ENCODE peak calls at places on chromosome 21, in nine cellular contexts. P is A549, W is PC-9, T is IMR-90, S is H9, Q is adrenal gland, M is prostate gland, I is hepatocyte, B is heart right ventricle. N is an unnamed sample.

GRCh38 chr21:44856131-44856530 is 17.4 kb downstream of the PTTG1IP start:
- DNase-seq in P (no peak), W (no peak), T (no peak), S (no peak), Q (no peak), M (no peak), I (no peak), B (no peak), N (peak; percentile 63)

GRCh38 chr21:40847956-40848355 is 998 bp upstream of the DSCAM start:
- DNase-seq in P (no peak), W (no peak), T (no peak), S (no peak), Q (no peak), M (no peak), I (no peak), B (no peak), N (no peak)

GRCh38 chr21:45057886-45058285 is 16.5 kb upstream of the ADARB1 start:
- DNase-seq in P (no peak), W (no peak), T (no peak), S (no peak), Q (no peak), M (no peak), I (no peak), B (no peak), N (no peak)

GRCh38 chr21:42149656-42150457 is 69.1 kb upstream of the ABCG1 start:
- DNase-seq in P (no peak), W (no peak), T (no peak), S (peak; percentile 23), Q (peak; percentile 9), M (no peak), I (no peak), B (no peak), N (peak; percentile 49)

GRCh38 chr21:44637018-44637850 is at the start of gene KRTAP10-10:
- DNase-seq in P (no peak), W (no peak), T (no peak), S (peak; percentile 28), Q (no peak), M (no peak), I (no peak), B (no peak), N (peak; percentile 74)

GRCh38 chr21:40531016-40531415 is 315.9 kb downstream of the DSCAM start:
- DNase-seq in P (no peak), W (no peak), T (no peak), S (no peak), Q (no peak), M (no peak), I (no peak), B (no peak), N (no peak)

GRCh38 chr21:22120616-22121266 is 1122.5 kb downstream of the NCAM2 start:
- DNase-seq in P (no peak), W (no peak), T (no peak), S (peak; percentile 49), Q (no peak), M (no peak), I (peak; percentile 9), B (no peak), N (no peak)

GRCh38 chr21:28018741-28019669 is 973.7 kb downstream of the LTN1 start:
- DNase-seq in P (no peak), W (no peak), T (peak; percentile 5), S (peak; percentile 55), Q (peak; percentile 20), M (no peak), I (peak; percentile 12), B (no peak), N (no peak)

GRCh38 chr21:46559291-46559983 is 45.4 kb downstream of the S100B start:
- DNase-seq in P (no peak), W (no peak), T (no peak), S (no peak), Q (peak; percentile 23), M (no peak), I (no peak), B (no peak), N (no peak)

GRCh38 chr21:45767071-45768006 is 123.8 kb downstream of the PCBP3 start:
- DNase-seq in P (no peak), W (no peak), T (peak; percentile 51), S (no peak), Q (no peak), M (no peak), I (no peak), B (no peak), N (no peak)

GRCh38 chr21:45530423-45531113 is 11.7 kb downstream of the SLC19A1 start:
- DNase-seq in P (no peak), W (no peak), T (no peak), S (no peak), Q (peak; percentile 18), M (no peak), I (no peak), B (no peak), N (peak; percentile 68)

GRCh38 chr21:42060166-42060565 is 11.0 kb upstream of the UMODL1 start:
- DNase-seq in P (no peak), W (no peak), T (no peak), S (no peak), Q (no peak), M (no peak), I (no peak), B (no peak), N (peak; percentile 71)

DNA sequence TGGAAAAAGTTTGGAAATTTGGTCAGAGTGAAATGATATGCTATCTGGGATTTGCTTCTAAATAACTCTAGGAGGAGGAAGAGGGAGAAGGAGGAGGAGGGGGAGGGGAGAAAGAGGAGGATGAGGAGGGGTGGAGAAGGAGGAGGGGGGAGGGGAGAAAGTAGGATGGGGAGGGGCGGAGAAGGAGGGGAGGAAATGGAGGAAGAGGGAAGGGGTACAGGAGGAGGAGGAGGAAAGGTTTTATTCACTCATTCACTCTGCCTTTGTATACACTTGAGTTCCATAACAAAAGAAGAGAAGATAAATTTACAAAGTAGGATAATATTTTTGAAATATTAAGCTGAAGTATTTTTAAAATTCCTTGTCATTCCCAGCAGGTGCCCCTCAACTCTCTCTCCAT is 6.3 kb upstream of the VPS26C start:
- DNase-seq in P (no peak), W (no peak), T (no peak), S (no peak), Q (no peak), M (no peak), I (no peak), B (no peak), N (no peak)
- H3K4me1 ChIP-seq in P (peaks cover 3% of the 10 kb centered on the region), W (peaks cover 18% of the 10 kb centered on the region), T (peaks cover 2% of the 10 kb centered on the region), S (no peaks in the 10 kb centered on the region), Q (no peaks in the 10 kb centered on the region), M (no peaks in the 10 kb centered on the region), I (peaks cover 4% of the 10 kb centered on the region), B (peaks cover 4% of the 10 kb centered on the region), N (no peaks in the 10 kb centered on the region)

GRCh38 chr21:29297483-29298347 is 1.0 kb upstream of the BACH1 start:
- DNase-seq in P (no peak), W (no peak), T (no peak), S (no peak), Q (no peak), M (peak; percentile 23), I (no peak), B (no peak), N (no peak)

GRCh38 chr21:29300547-29301138 is 1.9 kb downstream of the BACH1 start:
- DNase-seq in P (no peak), W (no peak), T (peak; percentile 56), S (no peak), Q (no peak), M (no peak), I (no peak), B (no peak), N (no peak)

GRCh38 chr21:29299906-29300546 is 1.3 kb downstream of the BACH1 start:
- DNase-seq in P (peak; percentile 13), W (peak; percentile 90), T (peak; percentile 97), S (peak; percentile 36), Q (peak; percentile 49), M (peak; percentile 29), I (peak; percentile 82), B (peak; percentile 29), N (no peak)

GRCh38 chr21:29298348-29299045 is at the start of gene BACH1:
- DNase-seq in P (peak; percentile 49), W (peak; percentile 65), T (peak; percentile 91), S (peak; percentile 91), Q (peak; percentile 90), M (peak; percentile 86), I (peak; percentile 98), B (peak; percentile 87), N (peak; percentile 97)

GRCh38 chr21:29299046-29299905 is 554 bp downstream of the BACH1 start:
- DNase-seq in P (peak; percentile 17), W (no peak), T (peak; percentile 65), S (no peak), Q (peak; percentile 59), M (peak; percentile 31), I (peak; percentile 90), B (peak; percentile 61), N (peak; percentile 89)
- H3K4me1 ChIP-seq in P (peaks cover 38% of the 10 kb centered on the region), W (peaks cover 35% of the 10 kb centered on the region), T (peaks cover 5% of the 10 kb centered on the region), S (no peaks in the 10 kb centered on the region), Q (peaks cover 53% of the 10 kb centered on the region), M (no peaks in the 10 kb centered on the region), I (peaks cover 36% of the 10 kb centered on the region), B (peaks cover 36% of the 10 kb centered on the region), N (peaks cover 18% of the 10 kb centered on the region)

GRCh38 chr21:26169061-26169610 is 1.4 kb downstream of the APP start:
- DNase-seq in P (peak; percentile 43), W (no peak), T (peak; percentile 71), S (peak; percentile 39), Q (peak; percentile 59), M (peak; percentile 53), I (peak; percentile 79), B (peak; percentile 41), N (peak; percentile 80)
- H3K4me1 ChIP-seq in P (peaks cover 45% of the 10 kb centered on the region), W (peaks cover 36% of the 10 kb centered on the region), T (peaks cover 10% of the 10 kb centered on the region), S (peaks cover 11% of the 10 kb centered on the region), Q (peaks cover 54% of the 10 kb centered on the region), M (peaks cover 15% of the 10 kb centered on the region), I (peaks cover 30% of the 10 kb centered on the region), B (peaks cover 40% of the 10 kb centered on the region), N (peaks cover 10% of the 10 kb centered on the region)

DNA sequence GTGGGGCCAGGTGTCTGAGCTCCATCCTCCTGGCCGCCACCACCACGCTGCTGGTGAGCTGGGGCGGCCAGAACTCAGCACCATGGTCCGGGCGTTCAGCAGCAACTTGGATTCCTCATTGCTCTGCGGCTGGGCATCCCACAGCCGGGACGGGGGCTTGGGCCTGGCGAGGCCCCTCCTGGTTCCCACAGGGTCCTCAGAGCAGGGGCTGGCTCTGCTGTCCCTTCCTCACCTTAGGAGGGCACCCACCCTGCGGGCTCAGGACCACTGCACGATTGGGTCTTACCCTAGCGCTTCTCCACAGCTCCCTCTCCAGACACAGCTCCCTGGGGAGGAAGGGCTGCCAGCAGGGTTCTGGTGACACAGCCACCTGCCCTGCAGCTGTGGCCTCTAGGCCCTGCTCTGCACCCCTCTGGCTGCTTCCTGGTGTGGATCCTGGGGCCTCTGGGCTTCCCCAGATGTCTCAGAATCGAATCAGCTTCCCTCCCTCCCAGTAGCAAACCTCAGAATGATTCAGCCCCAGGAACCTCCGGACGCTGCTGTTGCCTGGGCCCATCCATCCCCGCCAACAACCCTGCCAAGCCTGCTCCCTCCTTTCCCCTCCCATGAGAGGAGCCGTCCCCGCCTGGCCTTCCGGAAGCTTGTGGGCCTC is 25.0 kb downstream of the CRYAA start:
- DNase-seq in P (no peak), W (peak; percentile 61), T (peak; percentile 89), S (peak; percentile 27), Q (peak; percentile 34), M (peak; percentile 51), I (peak; percentile 60), B (peak; percentile 57), N (peak; percentile 87)
- H3K4me1 ChIP-seq in P (peaks cover 3% of the 10 kb centered on the region), W (peaks cover 36% of the 10 kb centered on the region), T (peaks cover 2% of the 10 kb centered on the region), S (no peaks in the 10 kb centered on the region), Q (no peaks in the 10 kb centered on the region), M (peaks cover 5% of the 10 kb centered on the region), I (peaks cover 21% of the 10 kb centered on the region), B (peaks cover 34% of the 10 kb centered on the region), N (no peaks in the 10 kb centered on the region)

N was measured in kidney.